ENCODE peak calls at places on chromosomes 2 and 18, in ten cellular contexts. E is MG63; N is fibroblast of lung; M is stimulated activated CD4-positive, alpha-beta T cell treated with anti-CD3 and anti-CD28 coated beads, Interleukin-12 subunit alpha, Interleukin-12 subunit beta, amount 100 ng/mL, for 4 hours; I is effector CD4-positive, alpha-beta T cell; V is tibial nerve; D is activated T-helper 1 cell treated with anti-CD3 and anti-CD28 coated beads, Interleukin-12 subunit alpha, Interleukin-12 subunit beta, Interleukin-2, Interleukin-4 antibody, amounts not matched to agents 30 ng/mL and 10 ng/mL and 1 ng/mL, durations not matched to agents 14 hours and 24 hours and 36 hours; T is pancreas; W is cortex of kidney; K is ureter. B is an unnamed sample.

GRCh38 chr2:26563686-26564085 is 77.5 kb downstream of the CIB4 start:
- DNase-seq in V (no peak), I (no peak), E (no peak), K (no peak), M (no peak), N (no peak), W (no peak), D (no peak), T (no peak), B (no peak)

GRCh38 chr2:51624995-51625394 is 593.1 kb upstream of the NRXN1 start:
- DNase-seq in D (no peak), I (no peak), V (no peak), K (no peak), E (no peak), W (no peak), N (peak), M (no peak), T (no peak), B (no peak)

GRCh38 chr2:109636290-109636675 is 22.1 kb downstream of the SOWAHC start:
- DNase-seq in N (no peak), M (no peak), V (no peak), K (no peak), T (no peak), D (no peak), I (no peak), W (no peak), E (no peak), B (no peak)

GRCh38 chr2:69518836-69519235 is 81.6 kb upstream of the NFU1 start:
- DNase-seq in K (peak), M (no peak), V (no peak), T (peak), D (no peak), W (no peak), E (no peak), N (no peak), I (no peak), B (no peak)

GRCh38 chr2:136131484-136131960 is 13.6 kb upstream of the CXCR4 start:
- DNase-seq in K (no peak), I (peak), D (peak), T (no peak), N (no peak), E (no peak), W (no peak), M (no peak), V (no peak), B (no peak)

GRCh38 chr2:60295591-60295962 is 257.9 kb downstream of the BCL11A start:
- DNase-seq in T (no peak), N (no peak), D (no peak), E (no peak), I (no peak), V (no peak), K (no peak), W (no peak), M (no peak), B (no peak)

GRCh38 chr2:152489364-152489763 is 154.4 kb downstream of the FMNL2 start:
- DNase-seq in E (no peak), V (no peak), K (no peak), M (no peak), T (no peak), D (no peak), W (no peak), I (no peak), N (no peak), B (no peak)

GRCh38 chr2:217797661-217798069 is 205.1 kb downstream of the TNS1 start:
- DNase-seq in W (no peak), N (peak), K (peak), E (no peak), M (no peak), T (peak), I (no peak), V (peak), D (no peak), B (no peak)

GRCh38 chr2:124264496-124265160 is 239.5 kb downstream of the CNTNAP5 start:
- DNase-seq in K (no peak), D (no peak), M (no peak), T (no peak), V (no peak), N (peak), W (no peak), E (no peak), I (no peak), B (no peak)

GRCh38 chr18:58572680-58573079 is 56.2 kb downstream of the ALPK2 start:
- DNase-seq in T (no peak), V (no peak), E (no peak), I (no peak), M (no peak), N (no peak), D (no peak), W (no peak), K (no peak), B (no peak)

GRCh38 chr2:25955036-25955435 is 27.3 kb downstream of the KIF3C start:
- DNase-seq in K (no peak), M (no peak), D (no peak), W (no peak), I (no peak), V (no peak), T (no peak), N (no peak), E (no peak), B (no peak)

GRCh38 chr2:72515696-72516095 is 310.1 kb downstream of the EXOC6B start:
- DNase-seq in E (no peak), M (no peak), T (no peak), I (no peak), V (no peak), W (no peak), D (no peak), K (no peak), N (peak), B (no peak)

B was measured in left lung.